ENCODE peak calls at places on chromosomes 7 and 10, in five cellular contexts. F is mucosa of descending colon, Y is spleen, G is epithelial cell of esophagus, B is GM12865. O is an unnamed sample.

GRCh38 chr7:20403356-20403755 is 72.7 kb downstream of the ITGB8 start:
- DNase-seq in F (no peak), G (no peak), B (no peak), Y (no peak), O (no peak)

GRCh38 chr7:110170762-110171161 is 920.2 kb upstream of the LRRN3 start:
- DNase-seq in G (no peak), F (no peak), B (no peak), Y (no peak), O (no peak)

GRCh38 chr10:15784662-15785300 is 65.1 kb upstream of the ITGA8 start:
- DNase-seq in F (no peak), G (peak), Y (no peak), B (no peak), O (no peak)

GRCh38 chr10:60433684-60434083 is 44.0 kb upstream of the ANK3 start:
- DNase-seq in Y (no peak), F (no peak), G (no peak), B (no peak), O (peak)

GRCh38 chr10:13105184-13105583 is 5.2 kb downstream of the OPTN start:
- DNase-seq in F (no peak), B (no peak), Y (no peak), G (no peak), O (no peak)

GRCh38 chr10:47403401-47404318 is 19.6 kb upstream of the ZNF488 start:
- DNase-seq in Y (peak), G (no peak), F (no peak), B (no peak), O (no peak)

GRCh38 chr10:67818323-67818722 is 19.7 kb downstream of the DNAJC12 start:
- DNase-seq in G (peak), B (no peak), Y (no peak), F (no peak), O (peak)

GRCh38 chr7:122528879-122529481 is 169.9 kb downstream of the RNF133 start:
- DNase-seq in Y (no peak), B (peak), G (peak), F (no peak), O (peak)

GRCh38 chr7:95046494-95047240 is 139.3 kb downstream of the PPP1R9A start:
- DNase-seq in Y (no peak), B (no peak), G (no peak), F (no peak), O (no peak)

GRCh38 chr10:104300736-104301292 is 31.8 kb downstream of the GSTO2 start:
- DNase-seq in G (peak), F (no peak), B (no peak), Y (no peak), O (peak)

GRCh38 chr10:79431422-79431821 is 14.0 kb downstream of the ZCCHC24 start:
- DNase-seq in G (no peak), B (no peak), Y (peak), F (no peak), O (no peak)

GRCh38 chr7:80182630-80183276 is 48.1 kb downstream of the GNAI1 start:
- DNase-seq in Y (no peak), B (no peak), G (peak), F (no peak), O (no peak)

GRCh38 chr7:138396251-138397070 is 63.6 kb upstream of the TRIM24 start:
- DNase-seq in Y (no peak), F (no peak), B (peak), G (no peak), O (no peak)

GRCh38 chr7:32887395-32887794 is 4.2 kb downstream of the KBTBD2 start:
- DNase-seq in G (no peak), F (no peak), B (no peak), Y (no peak), O (no peak)

GRCh38 chr10:12741255-12741915 is 260.1 kb downstream of the CCDC3 start:
- DNase-seq in G (no peak), B (no peak), Y (no peak), F (no peak), O (no peak)

GRCh38 chr7:39536926-39537325 is 29.3 kb upstream of the YAE1 start:
- DNase-seq in F (no peak), G (no peak), Y (no peak), B (no peak), O (no peak)

GRCh38 chr10:16854623-16855022 is 37.4 kb upstream of the RSU1 start:
- DNase-seq in G (peak), Y (no peak), B (no peak), F (no peak), O (no peak)

GRCh38 chr10:118742787-118743186 is 12.0 kb downstream of the CACUL1 start:
- DNase-seq in B (no peak), G (peak), F (no peak), Y (no peak), O (no peak)

GRCh38 chr7:98957766-98958165 is 79.4 kb downstream of the TRRAP start:
- DNase-seq in Y (no peak), F (no peak), B (no peak), G (no peak), O (no peak)

GRCh38 chr10:108000365-108000764 is 835.9 kb upstream of the SORCS1 start:
- DNase-seq in G (no peak), F (no peak), Y (no peak), B (no peak), O (no peak)

GRCh38 chr10:11225935-11226334 is 208.3 kb downstream of the CELF2 start:
- DNase-seq in G (peak), Y (peak), F (peak), B (peak), O (no peak)

GRCh38 chr7:28067171-28067570 is 113.4 kb downstream of the JAZF1 start:
- DNase-seq in B (no peak), F (no peak), G (no peak), Y (no peak), O (no peak)

GRCh38 chr7:5396542-5396941 is 27.1 kb downstream of the TNRC18 start:
- DNase-seq in B (peak), F (peak), G (peak), Y (peak), O (no peak)

GRCh38 chr7:54969190-54969967 is 49.4 kb upstream of the EGFR start:
- DNase-seq in G (no peak), F (no peak), B (no peak), Y (no peak), O (no peak)

DNA sequence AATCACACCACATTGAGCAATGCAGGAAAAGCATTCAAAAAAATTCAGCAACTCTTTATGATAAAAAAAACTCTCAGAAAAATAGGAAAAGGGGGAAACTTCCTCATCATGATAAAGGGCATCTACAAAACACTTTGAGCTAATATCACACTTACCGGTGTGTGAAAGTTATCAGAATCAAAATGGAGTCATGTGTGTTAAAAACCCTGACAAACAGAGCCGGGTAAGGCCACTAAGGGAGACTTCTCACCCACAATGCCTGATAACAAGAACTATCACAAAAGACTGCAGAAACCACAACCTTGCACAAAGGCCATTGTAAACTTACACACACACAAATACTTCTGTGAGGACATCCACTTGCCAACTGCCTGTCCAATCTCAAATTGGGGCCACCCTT is 34.8 kb upstream of the SMARCD3 start:
- DNase-seq in B (no peak), G (no peak), Y (no peak), F (no peak), O (no peak)
- TF ChIP-seq CTCF in B (no peak), G (no peak), Y (no peak), F (no peak), O (no peak)

GRCh38 chr10:27642023-27642589 is 103.5 kb downstream of the MKX start:
- DNase-seq in F (no peak), G (no peak), B (no peak), Y (no peak), O (no peak)
- H3K4me3 ChIP-seq in F (no peak), G (no peak), B (no peak), Y (no peak), O (no peak)

GRCh38 chr10:101287183-101287830 is 58.0 kb upstream of the LBX1 start:
- DNase-seq in B (no peak), Y (no peak), F (no peak), G (no peak), O (no peak)

GRCh38 chr10:101289541-101289940 is 60.3 kb upstream of the LBX1 start:
- DNase-seq in B (no peak), Y (no peak), F (no peak), G (no peak), O (no peak)

GRCh38 chr10:101290415-101290814 is 61.2 kb upstream of the LBX1 start:
- DNase-seq in G (no peak), Y (no peak), F (no peak), B (no peak), O (no peak)

GRCh38 chr10:101286248-101287046 is 57.2 kb upstream of the LBX1 start:
- DNase-seq in F (no peak), Y (no peak), G (no peak), B (no peak), O (no peak)

DNA sequence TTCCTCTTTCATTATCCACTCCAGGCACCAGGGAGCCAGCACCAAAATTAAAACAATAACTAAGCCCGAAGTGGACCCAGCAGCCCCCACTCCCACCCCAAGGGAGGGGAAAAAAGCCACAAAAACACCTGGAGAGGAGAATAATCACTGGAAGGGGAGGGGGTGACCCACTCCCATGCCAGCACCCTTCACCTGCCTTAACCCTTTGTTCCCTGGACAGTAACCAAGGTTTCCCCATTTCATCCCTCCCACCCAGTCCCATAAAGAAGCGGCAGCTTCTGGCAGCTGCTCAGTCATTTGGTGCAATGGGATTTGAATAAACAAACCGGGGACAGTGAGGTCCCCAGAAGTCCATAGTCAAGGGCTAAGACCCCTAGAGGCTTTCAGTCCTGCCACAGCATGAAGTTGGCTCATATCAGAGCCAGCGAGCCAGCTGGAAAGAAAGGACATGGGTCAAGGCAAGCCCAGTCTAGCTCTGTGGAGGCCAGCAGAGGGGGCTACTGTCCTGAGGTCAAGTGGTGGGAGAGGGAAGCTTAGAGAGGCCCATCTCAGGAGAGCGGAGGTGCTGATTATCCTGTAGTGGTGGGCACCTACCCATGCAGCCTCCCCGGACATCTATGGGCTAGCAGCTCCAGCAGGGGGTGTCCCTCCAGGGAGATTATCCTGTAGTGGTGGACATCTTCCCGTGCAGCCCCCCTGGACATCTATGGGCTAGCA is 58.8 kb upstream of the LBX1 start:
- DNase-seq in B (peak), Y (no peak), G (no peak), F (no peak), O (no peak)
- TF ChIP-seq CTCF in B (no peak), Y (no peak), G (peak), F (no peak), O (peak)

GRCh38 chr7:18497082-18497481 is 1.5 kb downstream of the HDAC9 start:
- DNase-seq in Y (no peak), G (no peak), B (no peak), F (no peak), O (no peak)
- H3K4me3 ChIP-seq in Y (no peak), G (no peak), B (peak), F (no peak), O (no peak)

DNA sequence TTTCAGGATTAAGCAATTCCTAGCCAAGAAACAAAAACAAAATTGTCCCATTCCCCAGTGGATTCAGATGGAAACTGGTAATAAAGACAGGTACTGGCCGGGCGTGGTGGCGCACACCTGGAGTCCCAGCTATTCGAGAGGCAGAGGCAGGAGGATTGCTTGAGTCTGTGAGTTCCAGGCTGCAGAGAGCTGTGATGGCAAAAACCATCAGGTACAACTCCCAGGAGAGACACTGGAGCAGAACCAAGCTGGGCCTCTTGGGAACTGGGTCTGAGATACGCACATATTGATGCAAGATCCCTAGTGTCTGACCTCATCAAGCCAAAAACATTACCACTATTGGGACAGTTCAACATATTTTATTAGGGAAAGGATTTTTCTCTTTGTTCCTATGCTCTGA is 84.0 kb upstream of the ANLN start:
- DNase-seq in G (no peak), B (no peak), F (no peak), Y (no peak), O (no peak)
- TF ChIP-seq CTCF in G (no peak), B (no peak), F (no peak), Y (no peak), O (no peak)

GRCh38 chr7:1176891-1177373 is 16.9 kb upstream of the ZFAND2A start:
- DNase-seq in B (peak), F (peak), G (peak), Y (peak), O (no peak)
- H3K4me3 ChIP-seq in B (no peak), F (no peak), G (no peak), Y (no peak), O (no peak)

GRCh38 chr7:74682829-74683228 is 25.3 kb downstream of the GTF2I start:
- DNase-seq in Y (no peak), B (no peak), F (no peak), G (no peak), O (no peak)
- TF ChIP-seq CTCF in Y (no peak), B (no peak), F (no peak), G (no peak), O (no peak)

GRCh38 chr10:101291254-101292193 is 62.3 kb upstream of the LBX1 start:
- DNase-seq in Y (peak), G (peak), B (peak), F (peak), O (no peak)
- H3K4me3 ChIP-seq in Y (peak), G (peak), B (no peak), F (no peak), O (peak)

O was measured in HFF-Myc.